ENCODE peak calls at places on chromosomes 3 and 15, in seven cellular contexts. One of them, this sample, is unnamed.

GRCh38 chr3:15997274-15997943 is 177.1 kb upstream of the GALNT15 start:
- DNase-seq in A549: no peak
- DNase-seq in SK-N-SH: no peak
- DNase-seq in K562: no peak
- DNase-seq in WTC11: no peak
- DNase-seq in IMR-90: no peak
- DNase-seq in GM12878: peak; percentile 16
- DNase-seq in this sample: no peak

GRCh38 chr15:76196949-76197315 is 114.3 kb downstream of the ETFA start:
- DNase-seq in A549: no peak
- DNase-seq in SK-N-SH: peak; percentile 75
- DNase-seq in K562: no peak
- DNase-seq in WTC11: no peak
- DNase-seq in IMR-90: no peak
- DNase-seq in GM12878: no peak
- DNase-seq in this sample: no peak

GRCh38 chr3:149421764-149422163 is 44.3 kb upstream of the TM4SF1 start:
- DNase-seq in A549: no peak
- DNase-seq in SK-N-SH: no peak
- DNase-seq in K562: no peak
- DNase-seq in WTC11: no peak
- DNase-seq in IMR-90: no peak
- DNase-seq in GM12878: no peak
- DNase-seq in this sample: no peak

GRCh38 chr15:91099616-91100560 is at the start of gene SV2B:
- DNase-seq in A549: peak; percentile 48
- DNase-seq in SK-N-SH: peak; percentile 76
- DNase-seq in K562: no peak
- DNase-seq in WTC11: peak; percentile 67
- DNase-seq in IMR-90: peak; percentile 42
- DNase-seq in GM12878: no peak
- DNase-seq in this sample: no peak

GRCh38 chr3:15892828-15893227 is 95.0 kb upstream of the ANKRD28 start:
- DNase-seq in A549: no peak
- DNase-seq in SK-N-SH: no peak
- DNase-seq in K562: no peak
- DNase-seq in WTC11: no peak
- DNase-seq in IMR-90: peak; percentile 81
- DNase-seq in GM12878: no peak
- DNase-seq in this sample: no peak

GRCh38 chr15:64052925-64053491 is 6.7 kb upstream of the DAPK2 start:
- DNase-seq in A549: no peak
- DNase-seq in SK-N-SH: no peak
- DNase-seq in K562: no peak
- DNase-seq in WTC11: no peak
- DNase-seq in IMR-90: no peak
- DNase-seq in GM12878: no peak
- DNase-seq in this sample: no peak

GRCh38 chr3:134237454-134238145 is 13.1 kb downstream of the RYK start:
- DNase-seq in A549: no peak
- DNase-seq in SK-N-SH: no peak
- DNase-seq in K562: no peak
- DNase-seq in WTC11: no peak
- DNase-seq in IMR-90: no peak
- DNase-seq in GM12878: no peak
- DNase-seq in this sample: no peak

GRCh38 chr3:176765491-176765890 is 431.8 kb downstream of the TBL1XR1 start:
- DNase-seq in A549: no peak
- DNase-seq in SK-N-SH: no peak
- DNase-seq in K562: no peak
- DNase-seq in WTC11: no peak
- DNase-seq in IMR-90: peak; percentile 2
- DNase-seq in GM12878: no peak
- DNase-seq in this sample: no peak

GRCh38 chr15:69573815-69574472 is 121.3 kb downstream of the RPLP1 start:
- DNase-seq in A549: no peak
- DNase-seq in SK-N-SH: no peak
- DNase-seq in K562: no peak
- DNase-seq in WTC11: no peak
- DNase-seq in IMR-90: peak; percentile 34
- DNase-seq in GM12878: no peak
- DNase-seq in this sample: no peak

GRCh38 chr3:115436767-115437301 is 186.5 kb upstream of the GAP43 start:
- DNase-seq in A549: peak; percentile 85
- DNase-seq in SK-N-SH: no peak
- DNase-seq in K562: no peak
- DNase-seq in WTC11: peak; percentile 12
- DNase-seq in IMR-90: peak; percentile 93
- DNase-seq in GM12878: no peak
- DNase-seq in this sample: peak; percentile 13
- TF ChIP-seq USF2 in A549: no peak
- TF ChIP-seq USF2 in SK-N-SH: no peak
- TF ChIP-seq USF2 in K562: no peak
- TF ChIP-seq USF2 in WTC11: no peak
- TF ChIP-seq USF2 in IMR-90: no peak
- TF ChIP-seq USF2 in GM12878: no peak
- TF ChIP-seq USF2 in this sample: no peak

GRCh38 chr3:66483006-66483928 is 17.6 kb downstream of the LRIG1 start:
- DNase-seq in A549: no peak
- DNase-seq in SK-N-SH: peak; percentile 16
- DNase-seq in K562: no peak
- DNase-seq in WTC11: peak; percentile 26
- DNase-seq in IMR-90: peak; percentile 73
- DNase-seq in GM12878: no peak
- DNase-seq in this sample: no peak
- TF ChIP-seq USF2 in A549: no peak
- TF ChIP-seq USF2 in SK-N-SH: no peak
- TF ChIP-seq USF2 in K562: no peak
- TF ChIP-seq USF2 in WTC11: no peak
- TF ChIP-seq USF2 in IMR-90: no peak
- TF ChIP-seq USF2 in GM12878: no peak
- TF ChIP-seq USF2 in this sample: no peak

GRCh38 chr3:6862880-6863195 is 1.9 kb downstream of the GRM7 start:
- DNase-seq in A549: no peak
- DNase-seq in SK-N-SH: no peak
- DNase-seq in K562: no peak
- DNase-seq in WTC11: no peak
- DNase-seq in IMR-90: no peak
- DNase-seq in GM12878: no peak
- DNase-seq in this sample: no peak

GRCh38 chr3:6861989-6862879 is 1.3 kb downstream of the GRM7 start:
- DNase-seq in A549: no peak
- DNase-seq in SK-N-SH: peak; percentile 60
- DNase-seq in K562: no peak
- DNase-seq in WTC11: peak; percentile 14
- DNase-seq in IMR-90: no peak
- DNase-seq in GM12878: no peak
- DNase-seq in this sample: no peak

GRCh38 chr3:6860149-6860548 is 766 bp upstream of the GRM7 start:
- DNase-seq in A549: no peak
- DNase-seq in SK-N-SH: peak; percentile 24
- DNase-seq in K562: no peak
- DNase-seq in WTC11: no peak
- DNase-seq in IMR-90: no peak
- DNase-seq in GM12878: no peak
- DNase-seq in this sample: no peak

GRCh38 chr3:6861331-6861988 is 545 bp downstream of the GRM7 start:
- DNase-seq in A549: no peak
- DNase-seq in SK-N-SH: peak; percentile 75
- DNase-seq in K562: no peak
- DNase-seq in WTC11: peak; percentile 14
- DNase-seq in IMR-90: no peak
- DNase-seq in GM12878: no peak
- DNase-seq in this sample: peak; percentile 79

GRCh38 chr3:6860911-6861330 is at the start of gene GRM7:
- DNase-seq in A549: no peak
- DNase-seq in SK-N-SH: peak; percentile 85
- DNase-seq in K562: no peak
- DNase-seq in WTC11: peak; percentile 47
- DNase-seq in IMR-90: no peak
- DNase-seq in GM12878: no peak
- DNase-seq in this sample: no peak
- TF ChIP-seq USF2 in A549: no peak
- TF ChIP-seq USF2 in SK-N-SH: no peak
- TF ChIP-seq USF2 in K562: no peak
- TF ChIP-seq USF2 in WTC11: no peak
- TF ChIP-seq USF2 in IMR-90: no peak
- TF ChIP-seq USF2 in GM12878: no peak
- TF ChIP-seq USF2 in this sample: no peak

GRCh38 chr15:85615930-85616329 is 178.8 kb downstream of the KLHL25 start:
- DNase-seq in A549: peak; percentile 42
- DNase-seq in SK-N-SH: peak; percentile 41
- DNase-seq in K562: peak; percentile 13
- DNase-seq in WTC11: peak; percentile 20
- DNase-seq in IMR-90: peak; percentile 52
- DNase-seq in GM12878: no peak
- DNase-seq in this sample: no peak
- TF ChIP-seq USF2 in A549: no peak
- TF ChIP-seq USF2 in SK-N-SH: no peak
- TF ChIP-seq USF2 in K562: no peak
- TF ChIP-seq USF2 in WTC11: no peak
- TF ChIP-seq USF2 in IMR-90: no peak
- TF ChIP-seq USF2 in GM12878: no peak
- TF ChIP-seq USF2 in this sample: no peak

DNA sequence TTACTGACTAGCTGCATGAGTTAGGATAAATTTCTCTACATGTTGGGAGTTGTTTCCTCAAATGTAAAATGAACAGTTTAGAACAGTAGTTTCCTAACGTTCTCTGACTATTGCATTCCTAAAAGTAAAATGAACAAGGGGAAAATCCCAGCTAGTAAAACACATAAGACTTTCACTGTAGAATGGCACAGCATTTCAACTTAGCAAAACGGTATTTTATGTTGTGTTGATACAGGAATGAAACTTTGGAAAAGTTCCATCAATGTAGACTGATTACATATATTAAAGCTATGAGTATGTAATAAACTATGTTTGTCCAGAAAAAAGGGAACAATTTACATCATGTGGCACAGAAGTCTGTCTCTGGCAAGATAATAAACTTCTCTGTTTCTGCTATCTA is 297.4 kb upstream of the EPHA3 start:
- DNase-seq in A549: no peak
- DNase-seq in SK-N-SH: no peak
- DNase-seq in K562: no peak
- DNase-seq in WTC11: no peak
- DNase-seq in IMR-90: peak; percentile 35
- DNase-seq in GM12878: no peak
- DNase-seq in this sample: no peak
- TF ChIP-seq USF2 in A549: no peak
- TF ChIP-seq USF2 in SK-N-SH: no peak
- TF ChIP-seq USF2 in K562: no peak
- TF ChIP-seq USF2 in WTC11: no peak
- TF ChIP-seq USF2 in IMR-90: no peak
- TF ChIP-seq USF2 in GM12878: no peak
- TF ChIP-seq USF2 in this sample: no peak

DNA sequence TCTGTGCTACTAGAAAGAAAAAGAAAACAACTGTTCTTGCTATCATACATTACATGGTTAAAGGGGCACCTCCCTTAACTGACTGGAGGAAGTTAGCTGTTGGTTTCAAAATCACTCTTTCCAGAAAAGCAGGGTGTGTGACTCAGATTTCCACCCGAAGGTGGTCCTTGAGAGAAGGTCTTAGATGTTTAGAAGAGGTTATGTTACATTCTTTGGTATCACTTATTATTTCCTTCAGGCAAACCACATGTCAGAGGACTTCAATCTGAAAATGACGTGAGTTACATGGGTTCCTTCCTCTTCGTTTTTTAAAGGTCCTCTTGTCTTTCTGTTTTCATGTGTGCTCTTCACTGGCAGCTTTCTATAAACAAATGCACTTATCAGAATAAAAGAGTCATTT is 307.9 kb upstream of the CBLB start:
- DNase-seq in A549: no peak
- DNase-seq in SK-N-SH: no peak
- DNase-seq in K562: no peak
- DNase-seq in WTC11: no peak
- DNase-seq in IMR-90: peak; percentile 23
- DNase-seq in GM12878: peak; percentile 88
- DNase-seq in this sample: no peak
- TF ChIP-seq USF2 in A549: no peak
- TF ChIP-seq USF2 in SK-N-SH: no peak
- TF ChIP-seq USF2 in K562: no peak
- TF ChIP-seq USF2 in WTC11: no peak
- TF ChIP-seq USF2 in IMR-90: no peak
- TF ChIP-seq USF2 in GM12878: no peak
- TF ChIP-seq USF2 in this sample: no peak

GRCh38 chr3:164370970-164371369 is 707.3 kb downstream of the SI start:
- DNase-seq in A549: no peak
- DNase-seq in SK-N-SH: no peak
- DNase-seq in K562: no peak
- DNase-seq in WTC11: no peak
- DNase-seq in IMR-90: no peak
- DNase-seq in GM12878: no peak
- DNase-seq in this sample: no peak

GRCh38 chr3:164380156-164380555 is 698.1 kb downstream of the SI start:
- DNase-seq in A549: no peak
- DNase-seq in SK-N-SH: no peak
- DNase-seq in K562: no peak
- DNase-seq in WTC11: no peak
- DNase-seq in IMR-90: no peak
- DNase-seq in GM12878: no peak
- DNase-seq in this sample: no peak

GRCh38 chr3:164375538-164375937 is 702.8 kb downstream of the SI start:
- DNase-seq in A549: no peak
- DNase-seq in SK-N-SH: no peak
- DNase-seq in K562: no peak
- DNase-seq in WTC11: no peak
- DNase-seq in IMR-90: no peak
- DNase-seq in GM12878: no peak
- DNase-seq in this sample: no peak

GRCh38 chr3:164377466-164377865 is 700.8 kb downstream of the SI start:
- DNase-seq in A549: no peak
- DNase-seq in SK-N-SH: no peak
- DNase-seq in K562: no peak
- DNase-seq in WTC11: no peak
- DNase-seq in IMR-90: no peak
- DNase-seq in GM12878: no peak
- DNase-seq in this sample: no peak

DNA sequence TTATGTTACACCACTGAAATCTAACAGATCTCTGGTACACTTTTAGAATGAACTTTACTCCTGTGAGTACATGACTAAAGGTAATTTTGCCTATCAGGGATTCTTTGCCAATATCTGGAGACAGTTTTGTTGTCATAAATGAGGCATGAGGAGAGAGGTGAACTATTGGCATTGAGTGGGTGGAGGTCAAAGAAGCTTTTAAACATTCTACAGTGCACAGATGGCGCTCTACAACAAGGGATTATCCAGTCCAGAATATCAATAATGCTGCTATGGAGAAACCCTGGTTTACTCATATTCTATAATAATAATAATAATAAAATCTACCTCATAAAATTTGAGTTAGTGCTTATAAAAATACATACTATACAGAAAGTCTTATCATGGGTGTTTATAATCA is 702.3 kb downstream of the SI start:
- DNase-seq in A549: no peak
- DNase-seq in SK-N-SH: no peak
- DNase-seq in K562: no peak
- DNase-seq in WTC11: no peak
- DNase-seq in IMR-90: no peak
- DNase-seq in GM12878: no peak
- DNase-seq in this sample: no peak
- TF ChIP-seq USF2 in A549: no peak
- TF ChIP-seq USF2 in SK-N-SH: no peak
- TF ChIP-seq USF2 in K562: no peak
- TF ChIP-seq USF2 in WTC11: no peak
- TF ChIP-seq USF2 in IMR-90: no peak
- TF ChIP-seq USF2 in GM12878: no peak
- TF ChIP-seq USF2 in this sample: no peak

This sample was measured in H1.